ENCODE peak calls at places on chromosome X, in nine cellular contexts. N is A549, W is NB4, D is adrenal gland, V is suprapubic skin, G is K562, X is Peyer's patch, P is breast epithelium, O is sigmoid colon. T is an unnamed sample.

GRCh38 chrX:112852850-112853249 is 12.2 kb upstream of the AMOT start:
- DNase-seq in N (no peak), W (no peak), D (no peak), V (no peak), G (no peak), X (no peak), P (no peak), O (no peak), T (no peak)

GRCh38 chrX:72351606-72352338 is 46.1 kb upstream of the CITED1 start:
- DNase-seq in N (no peak), W (no peak), D (no peak), V (peak; percentile 67), G (no peak), X (no peak), P (no peak), O (no peak), T (no peak)

GRCh38 chrX:48520976-48521352 is 644 bp upstream of the EBP start:
- DNase-seq in N (no peak), W (peak; percentile 41), D (no peak), V (no peak), G (peak; percentile 40), X (no peak), P (no peak), O (no peak), T (no peak)

GRCh38 chrX:53285591-53285990 is 4.2 kb upstream of the IQSEC2 start:
- DNase-seq in N (no peak), W (no peak), D (no peak), V (no peak), G (no peak), X (no peak), P (no peak), O (no peak), T (no peak)

GRCh38 chrX:8743126-8743732 is 11.3 kb upstream of the ANOS1 start:
- DNase-seq in N (peak; percentile 46), W (peak; percentile 59), D (peak; percentile 70), V (no peak), G (peak; percentile 59), X (peak; percentile 52), P (no peak), O (no peak), T (no peak)

GRCh38 chrX:41909068-41909467 is 14.3 kb downstream of the CASK start:
- DNase-seq in N (no peak), W (no peak), D (no peak), V (no peak), G (no peak), X (peak; percentile 21), P (no peak), O (no peak), T (no peak)

GRCh38 chrX:113962338-113962737 is 621.5 kb upstream of the HTR2C start:
- DNase-seq in N (no peak), W (peak; percentile 44), D (no peak), V (no peak), G (no peak), X (no peak), P (no peak), O (no peak), T (no peak)

GRCh38 chrX:129759576-129760061 is 20.1 kb upstream of the SASH3 start:
- DNase-seq in N (peak; percentile 9), W (peak; percentile 51), D (peak; percentile 68), V (no peak), G (peak; percentile 62), X (peak; percentile 53), P (peak; percentile 75), O (no peak), T (no peak)

GRCh38 chrX:24961809-24962208 is 54.0 kb downstream of the ARX start:
- DNase-seq in N (no peak), W (no peak), D (no peak), V (no peak), G (no peak), X (no peak), P (no peak), O (no peak), T (no peak)

GRCh38 chrX:155179343-155179997 is 36.8 kb upstream of the VBP1 start:
- DNase-seq in N (no peak), W (peak; percentile 6), D (no peak), V (no peak), G (peak; percentile 28), X (no peak), P (no peak), O (no peak), T (no peak)

GRCh38 chrX:118637997-118638396 is 89.4 kb upstream of the IL13RA1 start:
- DNase-seq in N (peak; percentile 11), W (no peak), D (no peak), V (no peak), G (no peak), X (no peak), P (no peak), O (no peak), T (no peak)

GRCh38 chrX:107823456-107823855 is 2.2 kb upstream of the MID2 start:
- DNase-seq in N (no peak), W (no peak), D (no peak), V (no peak), G (no peak), X (no peak), P (no peak), O (no peak), T (no peak)

GRCh38 chrX:10111364-10112148 is 45.2 kb upstream of the CLCN4 start:
- DNase-seq in N (no peak), W (no peak), D (peak; percentile 77), V (no peak), G (no peak), X (peak; percentile 81), P (no peak), O (peak; percentile 75), T (no peak)

GRCh38 chrX:130524476-130525194 is 122.8 kb downstream of the RBMX2 start:
- DNase-seq in N (no peak), W (no peak), D (no peak), V (no peak), G (no peak), X (no peak), P (no peak), O (no peak), T (no peak)

GRCh38 chrX:38870386-38870895 is 69.2 kb downstream of the MID1IP1 start:
- DNase-seq in N (no peak), W (peak; percentile 33), D (no peak), V (no peak), G (peak; percentile 33), X (no peak), P (no peak), O (no peak), T (no peak)

GRCh38 chrX:132219343-132219768 is at the start of gene RAP2C:
- DNase-seq in N (peak; percentile 82), W (peak; percentile 82), D (peak; percentile 90), V (peak; percentile 78), G (peak; percentile 88), X (peak; percentile 81), P (peak; percentile 65), O (peak; percentile 86), T (peak; percentile 91)

GRCh38 chrX:115650916-115651315 is 89.9 kb downstream of the PLS3 start:
- DNase-seq in N (peak; percentile 51), W (peak; percentile 38), D (peak; percentile 56), V (no peak), G (peak; percentile 47), X (no peak), P (no peak), O (no peak), T (no peak)

GRCh38 chrX:120308959-120309872 is 2.0 kb downstream of the TMEM255A start:
- DNase-seq in N (peak; percentile 85), W (peak; percentile 68), D (peak; percentile 74), V (no peak), G (no peak), X (peak; percentile 69), P (peak; percentile 75), O (peak; percentile 79), T (peak; percentile 91)
- TF ChIP-seq POLR2A in N (no peak), W (no peak), D (no peak), V (no peak), G (no peak), X (no peak), P (no peak), O (no peak), T (no peak)

GRCh38 chrX:17919896-17920446 is 58.9 kb upstream of the RAI2 start:
- DNase-seq in N (no peak), W (no peak), D (no peak), V (no peak), G (peak; percentile 45), X (no peak), P (no peak), O (no peak), T (no peak)

GRCh38 chrX:17923546-17923945 is 62.4 kb upstream of the RAI2 start:
- DNase-seq in N (peak; percentile 4), W (peak; percentile 1), D (no peak), V (no peak), G (peak; percentile 15), X (no peak), P (no peak), O (no peak), T (no peak)

GRCh38 chrX:17922303-17922702 is 61.2 kb upstream of the RAI2 start:
- DNase-seq in N (no peak), W (no peak), D (peak; percentile 45), V (no peak), G (no peak), X (no peak), P (no peak), O (no peak), T (no peak)

GRCh38 chrX:17917945-17918577 is 57.0 kb upstream of the RAI2 start:
- DNase-seq in N (no peak), W (no peak), D (no peak), V (no peak), G (no peak), X (no peak), P (no peak), O (no peak), T (no peak)
- TF ChIP-seq POLR2A in N (no peak), W (no peak), D (no peak), V (no peak), G (no peak), X (no peak), P (no peak), O (no peak), T (no peak)

DNA sequence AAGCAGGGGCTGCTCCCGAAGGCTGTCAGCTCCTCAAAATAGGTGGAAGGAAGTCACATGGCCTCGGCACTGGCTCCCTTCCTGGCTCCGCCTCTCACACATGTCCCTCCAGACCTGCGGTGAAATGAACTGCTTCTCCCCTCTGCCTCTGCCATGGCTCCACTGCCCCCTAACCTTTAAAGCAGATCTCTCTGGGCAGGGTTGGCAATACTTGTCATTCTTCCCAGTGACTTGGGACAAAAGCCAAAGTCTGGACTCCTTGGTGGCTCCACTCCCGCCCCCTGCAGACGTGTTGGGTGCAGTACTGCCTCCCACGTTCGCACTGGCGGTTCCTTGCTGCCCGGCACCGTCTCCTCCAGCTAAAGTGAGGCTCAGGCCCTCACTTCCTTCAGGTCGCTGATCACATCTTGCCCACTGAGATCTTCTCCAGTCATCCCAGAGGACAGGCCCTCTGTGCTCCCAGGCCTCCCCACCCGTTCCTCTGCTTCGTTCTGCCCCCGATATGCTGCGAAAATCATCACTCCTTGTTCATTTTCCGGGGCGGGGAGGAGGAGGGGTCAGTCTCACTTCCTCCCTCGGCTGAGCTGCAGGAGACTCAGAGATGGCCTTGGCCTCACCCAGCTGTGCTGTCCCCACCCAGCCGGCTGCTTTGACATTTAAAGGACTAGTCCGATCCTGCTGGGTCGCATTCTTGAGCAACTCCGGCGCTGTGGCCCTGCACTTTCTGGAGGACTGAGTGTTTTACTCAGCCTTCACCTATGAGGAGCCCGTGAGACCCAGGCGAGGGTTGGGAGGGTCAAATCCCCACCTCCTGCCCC is 97.4 kb downstream of the PHKA2 start:
- DNase-seq in N (peak; percentile 84), W (peak; percentile 78), D (peak; percentile 93), V (peak; percentile 83), G (peak; percentile 68), X (peak; percentile 70), P (peak; percentile 75), O (peak; percentile 88), T (peak; percentile 92)
- TF ChIP-seq POLR2A in N (peak; percentile 27), W (no peak), D (no peak), V (no peak), G (no peak), X (peak; percentile 29), P (no peak), O (no peak), T (no peak)

GRCh38 chrX:45771114-45771513 is 570.4 kb upstream of the DIPK2B start:
- DNase-seq in N (peak; percentile 82), W (peak; percentile 56), D (no peak), V (no peak), G (peak; percentile 15), X (no peak), P (no peak), O (peak; percentile 77), T (no peak)
- TF ChIP-seq POLR2A in N (no peak), W (no peak), D (no peak), V (peak; percentile 34), G (no peak), X (peak; percentile 50), P (no peak), O (peak; percentile 13), T (no peak)